ENCODE peak calls at places on chromosomes 5 and 9, in ten cellular contexts. D, Y, H, R, K, U, A, P, W and L are unnamed samples.

GRCh38 chr5:31096238-31096865 is 97.1 kb upstream of the CDH6 start:
- DNase-seq in D (no peak), Y (no peak), H (no peak), R (no peak), K (no peak), U (no peak), A (no peak), P (no peak), W (no peak), L (no peak)

GRCh38 chr5:34548086-34548403 is 108.1 kb upstream of the RAI14 start:
- DNase-seq in D (peak; percentile 29), Y (no peak), H (no peak), R (no peak), K (peak; percentile 48), U (no peak), A (no peak), P (no peak), W (no peak), L (no peak)

GRCh38 chr9:36872641-36873040 is 161.4 kb downstream of the PAX5 start:
- DNase-seq in D (no peak), Y (no peak), H (no peak), R (no peak), K (no peak), U (no peak), A (no peak), P (peak; percentile 47), W (no peak), L (no peak)

GRCh38 chr9:126248680-126249079 is 77.9 kb upstream of the MVB12B start:
- DNase-seq in D (no peak), Y (no peak), H (no peak), R (no peak), K (no peak), U (no peak), A (no peak), P (no peak), W (no peak), L (no peak)

GRCh38 chr5:141957367-141957993 is 522 bp downstream of the PCDH12 start:
- DNase-seq in D (no peak), Y (peak; percentile 42), H (no peak), R (no peak), K (peak; percentile 25), U (no peak), A (no peak), P (no peak), W (no peak), L (no peak)

GRCh38 chr5:79938468-79938867 is 52.6 kb downstream of the MTX3 start:
- DNase-seq in D (no peak), Y (no peak), H (no peak), R (no peak), K (no peak), U (no peak), A (no peak), P (no peak), W (no peak), L (no peak)

GRCh38 chr5:172793577-172794488 is 22.8 kb upstream of the DUSP1 start:
- DNase-seq in D (no peak), Y (no peak), H (no peak), R (no peak), K (no peak), U (no peak), A (no peak), P (no peak), W (no peak), L (peak; percentile 48)

GRCh38 chr5:83844320-83845068 is 123.8 kb upstream of the HAPLN1 start:
- DNase-seq in D (no peak), Y (no peak), H (no peak), R (no peak), K (peak; percentile 24), U (peak; percentile 13), A (peak; percentile 24), P (no peak), W (no peak), L (no peak)

GRCh38 chr5:139141841-139142240 is 56.3 kb downstream of the SIL1 start:
- DNase-seq in D (no peak), Y (no peak), H (no peak), R (no peak), K (no peak), U (no peak), A (no peak), P (no peak), W (peak; percentile 87), L (no peak)

GRCh38 chr5:152142845-152143469 is 218.3 kb upstream of the GLRA1 start:
- DNase-seq in D (peak; percentile 61), Y (peak; percentile 66), H (no peak), R (peak; percentile 1), K (peak; percentile 82), U (peak; percentile 19), A (peak; percentile 24), P (peak; percentile 79), W (peak; percentile 55), L (peak; percentile 10)

GRCh38 chr5:56585973-56586740 is 229.2 kb upstream of the MAP3K1 start:
- DNase-seq in D (no peak), Y (no peak), H (no peak), R (no peak), K (no peak), U (no peak), A (no peak), P (peak; percentile 80), W (no peak), L (no peak)

GRCh38 chr9:35604578-35605335 is at the start of gene TESK1:
- DNase-seq in D (no peak), Y (peak; percentile 90), H (peak; percentile 76), R (no peak), K (peak; percentile 93), U (peak; percentile 94), A (peak; percentile 94), P (peak; percentile 96), W (peak; percentile 89), L (peak; percentile 50)
- TF ChIP-seq POLR2AphosphoS5 in D (no peak), Y (no peak), H (peak; percentile 33), R (no peak), K (peak; percentile 37), U (no peak), A (no peak), P (peak; percentile 73), W (peak; percentile 13), L (no peak)

DNA sequence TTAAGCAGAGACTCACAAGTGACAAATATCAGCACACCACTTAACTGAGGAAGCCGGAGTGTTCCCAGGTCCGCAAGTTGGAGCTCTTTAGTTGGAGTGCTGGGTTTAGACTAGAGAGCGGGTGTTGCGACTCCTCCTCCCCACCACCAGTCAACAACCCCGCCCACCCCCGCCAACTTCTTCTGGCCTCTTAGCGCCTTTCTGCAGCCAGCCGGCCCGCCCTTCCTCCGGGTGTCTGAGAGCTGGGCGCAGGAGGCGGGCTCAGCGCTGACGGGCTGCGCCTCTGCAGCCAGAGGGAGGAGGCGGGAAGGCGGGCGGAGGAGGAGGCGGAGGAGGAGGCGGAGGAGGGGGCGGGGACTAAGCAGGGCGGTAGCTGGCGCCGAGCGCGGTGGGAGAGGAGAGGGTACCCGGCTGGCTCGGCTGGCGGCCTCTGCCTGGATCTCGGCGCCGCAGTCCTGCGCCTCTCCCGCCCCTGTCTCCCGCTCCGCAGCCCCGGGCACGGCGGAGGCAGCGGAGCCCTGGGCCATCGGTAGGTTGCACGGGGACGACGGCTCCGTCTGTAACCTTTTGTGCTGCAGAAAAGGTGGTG is at the start of gene MACIR:
- DNase-seq in D (peak; percentile 97), Y (peak; percentile 90), H (peak; percentile 95), R (peak; percentile 81), K (peak; percentile 98), U (peak; percentile 62), A (peak; percentile 72), P (peak; percentile 100), W (peak; percentile 97), L (peak; percentile 91)
- TF ChIP-seq POLR2AphosphoS5 in D (peak; percentile 87), Y (peak; percentile 81), H (no peak), R (peak; percentile 89), K (peak; percentile 98), U (peak; percentile 39), A (no peak), P (peak; percentile 78), W (peak; percentile 73), L (no peak)

DNA sequence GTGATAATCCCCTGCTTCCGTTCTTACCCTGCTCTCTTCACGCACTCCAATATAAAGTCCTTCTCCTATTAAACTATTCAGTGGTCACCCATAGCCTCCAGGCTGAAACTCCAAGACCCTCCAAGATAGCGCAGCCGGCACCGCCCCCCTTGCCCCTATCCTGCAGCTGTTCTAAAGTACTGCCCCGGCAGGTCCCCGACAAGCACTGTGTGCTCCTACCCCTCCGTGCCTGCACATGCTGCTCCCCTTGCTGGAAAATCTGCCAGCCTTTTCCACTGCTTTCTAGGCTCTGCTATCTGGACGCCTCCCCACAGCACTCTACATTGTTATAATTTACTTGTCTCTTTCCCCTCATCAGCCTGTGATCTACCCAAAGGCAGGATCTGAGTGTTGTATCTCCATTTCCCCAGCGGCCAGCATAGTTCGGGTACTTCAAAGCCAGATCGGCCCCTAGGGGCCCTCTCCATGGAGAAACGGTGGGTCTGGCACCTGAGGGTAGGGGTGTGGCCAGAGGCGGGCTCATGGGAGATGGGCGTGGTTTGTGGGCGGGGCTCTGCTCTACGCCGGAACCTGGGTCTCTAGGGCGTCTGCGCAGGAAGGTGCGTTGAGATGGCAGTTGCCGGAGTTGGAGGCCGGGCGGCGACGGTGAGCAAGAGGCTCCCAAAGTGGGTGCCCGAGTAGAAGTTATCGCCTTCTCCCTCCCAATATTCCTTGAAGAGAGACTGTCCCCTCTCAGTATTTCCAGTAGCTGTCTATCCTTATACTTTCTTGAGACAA is 83.5 kb upstream of the RUSC2 start:
- DNase-seq in D (peak; percentile 80), Y (no peak), H (no peak), R (no peak), K (peak; percentile 98), U (no peak), A (no peak), P (no peak), W (peak; percentile 73), L (no peak)
- TF ChIP-seq POLR2AphosphoS5 in D (peak; percentile 57), Y (no peak), H (no peak), R (no peak), K (peak; percentile 76), U (no peak), A (no peak), P (no peak), W (no peak), L (no peak)

DNA sequence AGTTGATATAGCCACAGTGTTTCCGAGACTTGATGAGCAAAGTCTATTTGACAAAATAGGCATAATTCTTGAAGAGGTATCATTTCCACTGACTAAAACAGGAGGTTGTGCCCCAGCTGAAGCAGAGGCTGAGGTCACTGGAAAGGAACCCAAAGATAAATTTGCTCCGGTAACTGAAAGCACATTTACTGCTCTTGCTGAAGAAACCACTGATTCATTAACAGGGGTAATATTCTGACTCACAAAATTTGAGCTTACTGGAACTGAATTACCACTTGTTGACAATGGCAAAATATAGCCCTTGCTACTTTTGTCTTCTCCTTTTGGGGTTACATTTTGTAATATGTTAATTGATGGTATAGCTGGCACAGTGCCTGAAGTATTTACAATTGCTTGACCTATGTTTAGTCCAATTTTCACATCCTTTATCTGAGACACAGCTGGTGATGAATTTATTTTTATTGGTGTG is 30.2 kb downstream of the MLANA start:
- DNase-seq in D (no peak), Y (no peak), H (no peak), R (no peak), K (no peak), U (no peak), A (no peak), P (no peak), W (no peak), L (no peak)
- TF ChIP-seq POLR2AphosphoS5 in D (no peak), Y (no peak), H (no peak), R (no peak), K (no peak), U (no peak), A (no peak), P (no peak), W (no peak), L (no peak)